ENCODE peak calls at places on chromosomes 2 and 18, in four cellular contexts. F is kidney epithelial cell, Q is endodermal cell, N is body of pancreas. B is an unnamed sample.

GRCh38 chr2:85413592-85414421 is 3.6 kb upstream of the CAPG start:
- DNase-seq in F (no peak), Q (peak), N (peak), B (peak)

GRCh38 chr2:142561656-142562055 is 315.8 kb upstream of the KYNU start:
- DNase-seq in F (no peak), Q (no peak), N (no peak), B (no peak)

GRCh38 chr2:133591164-133591563 is 22.9 kb upstream of the NCKAP5 start:
- DNase-seq in F (no peak), Q (no peak), N (peak), B (no peak)

GRCh38 chr2:177314194-177314593 is 49.7 kb upstream of the NFE2L2 start:
- DNase-seq in F (no peak), Q (no peak), N (no peak), B (peak)

GRCh38 chr2:12493031-12493513 is 223.7 kb upstream of the TRIB2 start:
- DNase-seq in F (peak), Q (peak), N (no peak), B (peak)

GRCh38 chr2:31012384-31012783 is 125.9 kb downstream of the GALNT14 start:
- DNase-seq in F (no peak), Q (no peak), N (no peak), B (no peak)

GRCh38 chr18:48555465-48555995 is 16.7 kb downstream of the CTIF start:
- DNase-seq in F (no peak), Q (no peak), N (no peak), B (no peak)

GRCh38 chr2:28155627-28156026 is 237.0 kb upstream of the FOSL2 start:
- DNase-seq in F (no peak), Q (peak), N (no peak), B (peak)

GRCh38 chr2:130391058-130391871 is 35.4 kb downstream of the PTPN18 start:
- DNase-seq in F (no peak), Q (peak), N (peak), B (peak)

GRCh38 chr2:168583064-168583709 is 127.1 kb downstream of the CERS6 start:
- DNase-seq in F (no peak), Q (no peak), N (no peak), B (peak)

GRCh38 chr2:5125017-5125730 is 567.0 kb upstream of the SOX11 start:
- DNase-seq in F (no peak), Q (peak), N (no peak), B (no peak)

GRCh38 chr2:236512902-236513433 is 56.7 kb upstream of the ACKR3 start:
- DNase-seq in F (peak), Q (peak), N (peak), B (peak)

GRCh38 chr18:68417826-68418225 is 297.1 kb downstream of the TMX3 start:
- DNase-seq in F (no peak), Q (no peak), N (no peak), B (peak)

GRCh38 chr2:70087703-70088507 is 628 bp downstream of the PCBP1 start:
- DNase-seq in F (no peak), Q (peak), N (peak), B (peak)
- TF ChIP-seq CTCF in F (peak), Q (no peak), N (no peak), B (no peak)

GRCh38 chr2:154370873-154371272 is 327.6 kb upstream of the KCNJ3 start:
- DNase-seq in F (no peak), Q (peak), N (no peak), B (no peak)

DNA sequence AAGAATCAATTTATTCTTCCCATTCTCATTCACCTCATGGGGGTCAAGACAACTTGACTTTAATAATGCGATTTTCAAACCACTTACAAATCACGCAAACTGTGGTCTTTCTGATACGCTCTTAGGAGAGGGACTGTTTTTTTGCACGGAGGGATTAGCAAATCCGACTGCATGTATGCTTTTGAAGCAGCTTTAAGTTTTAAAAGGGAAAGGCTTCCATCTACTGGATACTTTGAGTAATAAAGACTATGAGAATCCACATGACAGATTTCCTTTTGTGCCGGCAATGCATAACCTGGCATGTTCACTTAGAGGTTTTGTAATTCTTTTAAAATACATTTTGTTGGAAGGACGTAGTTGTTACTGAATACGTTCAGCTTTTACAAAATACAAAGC is 322.9 kb upstream of the KCNJ3 start:
- DNase-seq in F (peak), Q (peak), N (no peak), B (peak)
- TF ChIP-seq CTCF in F (peak), Q (peak), N (peak), B (peak)

GRCh38 chr2:8144785-8145184 is 537.1 kb upstream of the ID2 start:
- DNase-seq in F (no peak), Q (no peak), N (no peak), B (no peak)
- TF ChIP-seq CTCF in F (no peak), Q (no peak), N (no peak), B (no peak)

GRCh38 chr18:31646332-31646822 is 38.0 kb downstream of the B4GALT6 start:
- DNase-seq in F (no peak), Q (no peak), N (no peak), B (no peak)
- TF ChIP-seq CTCF in F (no peak), Q (no peak), N (no peak), B (no peak)

DNA sequence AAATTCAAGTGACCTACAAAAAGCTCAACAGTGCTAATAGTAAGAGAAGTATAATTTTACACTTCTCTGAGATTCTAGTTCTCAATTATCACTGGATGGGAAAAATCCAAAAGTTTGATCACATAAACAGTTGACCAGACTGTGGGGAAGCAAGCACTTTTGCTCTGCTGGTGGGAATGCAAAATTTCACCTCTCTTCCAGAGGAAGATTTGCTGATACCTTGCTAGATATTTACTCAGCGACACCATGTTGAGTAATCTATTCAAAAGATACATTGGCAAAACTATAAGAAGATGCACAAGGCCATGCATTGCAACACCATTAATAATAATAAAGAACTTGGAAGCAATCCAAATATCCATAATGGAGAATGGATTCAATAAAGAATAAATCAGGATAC is 204.4 kb downstream of the MREG start:
- DNase-seq in F (no peak), Q (no peak), N (no peak), B (no peak)
- TF ChIP-seq CTCF in F (no peak), Q (peak), N (no peak), B (no peak)

GRCh38 chr18:79798999-79799370 is 1.2 kb downstream of the KCNG2 start:
- DNase-seq in F (no peak), Q (peak), N (no peak), B (no peak)

GRCh38 chr18:79799619-79800352 is 2.0 kb downstream of the KCNG2 start:
- DNase-seq in F (no peak), Q (no peak), N (no peak), B (no peak)

GRCh38 chr18:79796531-79797390 is 977 bp upstream of the KCNG2 start:
- DNase-seq in F (no peak), Q (no peak), N (no peak), B (no peak)

GRCh38 chr18:79797518-79798345 is at the start of gene KCNG2:
- DNase-seq in F (no peak), Q (peak), N (no peak), B (no peak)

DNA sequence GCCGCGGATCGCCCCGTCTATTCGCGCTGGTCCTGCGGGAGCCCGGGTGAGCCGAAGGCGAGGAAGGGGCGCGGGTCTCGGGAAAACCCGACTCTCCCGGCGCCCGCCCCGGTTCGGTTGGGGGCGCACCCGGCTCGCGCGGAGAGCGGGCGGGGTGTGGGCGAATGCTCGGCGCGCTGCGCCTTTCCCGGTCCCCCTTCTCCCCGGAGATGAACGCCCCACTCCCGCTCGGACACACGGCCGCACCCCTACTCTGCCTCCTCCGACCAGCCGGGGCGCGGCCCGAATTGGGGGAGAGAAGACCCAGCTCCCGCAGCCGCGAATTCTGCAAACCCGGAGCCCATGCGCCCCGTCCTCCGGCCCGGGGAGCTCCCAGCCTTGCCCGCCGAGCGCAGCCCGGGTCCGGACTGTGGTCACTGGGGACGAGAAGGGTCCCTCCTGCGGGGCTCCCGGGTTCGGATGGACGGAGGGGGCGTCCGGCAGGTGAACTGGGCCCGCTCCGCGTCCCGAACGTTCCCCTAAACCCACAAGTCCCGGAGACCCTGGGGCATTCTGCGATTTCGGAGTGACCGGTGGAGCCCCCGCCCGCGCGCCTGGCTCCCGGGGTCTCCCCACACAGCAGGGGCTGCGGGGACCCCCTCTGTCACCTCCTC is 734 bp downstream of the KCNG2 start:
- DNase-seq in F (no peak), Q (peak), N (no peak), B (no peak)
- TF ChIP-seq CTCF in F (no peak), Q (no peak), N (no peak), B (no peak)

GRCh38 chr2:207619764-207620203 is 5.4 kb downstream of the METTL21A start:
- DNase-seq in F (no peak), Q (no peak), N (no peak), B (no peak)
- TF ChIP-seq CTCF in F (no peak), Q (no peak), N (no peak), B (no peak)

GRCh38 chr2:32489061-32489460 is 132.2 kb downstream of the BIRC6 start:
- DNase-seq in F (no peak), Q (no peak), N (no peak), B (no peak)

GRCh38 chr2:32482466-32482865 is 125.6 kb downstream of the BIRC6 start:
- DNase-seq in F (no peak), Q (no peak), N (no peak), B (no peak)

GRCh38 chr2:32485399-32485798 is 128.6 kb downstream of the BIRC6 start:
- DNase-seq in F (no peak), Q (no peak), N (no peak), B (peak)

GRCh38 chr2:32479993-32480392 is 123.2 kb downstream of the BIRC6 start:
- DNase-seq in F (no peak), Q (no peak), N (no peak), B (no peak)

DNA sequence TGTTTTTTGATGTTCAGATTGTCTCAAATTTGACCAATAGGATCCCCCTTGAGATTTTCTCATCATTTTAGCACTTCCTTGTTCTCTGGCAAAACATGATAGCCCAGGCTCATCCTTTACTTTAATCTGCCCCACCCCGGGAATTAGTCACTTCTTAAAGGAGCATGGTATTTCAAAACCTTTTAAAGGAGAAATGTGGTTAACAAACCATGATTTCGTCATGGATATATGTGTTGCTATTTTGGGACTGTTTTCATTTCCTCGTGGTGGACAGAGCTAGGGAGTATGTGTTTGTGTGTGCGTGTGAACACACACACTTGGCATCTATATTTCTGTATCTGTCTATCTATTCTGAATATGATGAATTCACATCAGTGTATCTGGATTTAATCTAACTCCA is 128.1 kb downstream of the BIRC6 start:
- DNase-seq in F (peak), Q (no peak), N (no peak), B (peak)
- TF ChIP-seq CTCF in F (no peak), Q (no peak), N (no peak), B (no peak)

B was measured in MCF 10A.